ENCODE peak calls at places on chromosomes 2 and 18, in nine cellular contexts. G is fibroblast of lung, M is adrenal gland, I is HCT116, W is prostate gland, V is OCI-LY7, R is tibial artery, F is psoas muscle, O is astrocyte of the cerebellum. A is an unnamed sample.

GRCh38 chr18:7817596-7817995 is 250.5 kb downstream of the PTPRM start:
- DNase-seq in V (no peak), I (no peak), R (no peak), M (no peak), W (no peak), G (no peak), O (no peak), F (no peak), A (peak)

GRCh38 chr18:73199151-73199550 is 331.4 kb upstream of the NETO1 start:
- DNase-seq in O (no peak), M (no peak), F (no peak), V (no peak), I (no peak), G (peak), W (no peak), R (no peak), A (peak)

GRCh38 chr2:47174731-47175361 is 19.7 kb upstream of the STPG4 start:
- DNase-seq in V (peak), W (peak), I (peak), M (peak), R (peak), O (peak), G (peak), F (no peak), A (peak)

GRCh38 chr2:64606495-64607363 is 47.0 kb downstream of the SERTAD2 start:
- DNase-seq in R (peak), V (peak), O (no peak), M (peak), F (peak), W (peak), I (no peak), G (peak), A (peak)

GRCh38 chr2:17282245-17282644 is 236.0 kb downstream of the RAD51AP2 start:
- DNase-seq in F (no peak), I (no peak), V (no peak), O (no peak), W (no peak), G (no peak), R (no peak), M (peak), A (no peak)

GRCh38 chr2:136126021-136126420 is 8.1 kb upstream of the CXCR4 start:
- DNase-seq in V (no peak), I (no peak), F (no peak), R (no peak), O (no peak), M (no peak), W (no peak), G (no peak), A (no peak)

GRCh38 chr18:68056936-68057335 is 540.4 kb upstream of the DSEL start:
- DNase-seq in I (no peak), F (no peak), O (no peak), M (no peak), G (no peak), V (no peak), W (no peak), R (no peak), A (peak)

GRCh38 chr2:129318581-129319421 is 660.7 kb upstream of the RAB6C start:
- DNase-seq in F (no peak), I (no peak), R (no peak), M (no peak), G (no peak), O (no peak), V (no peak), W (no peak), A (peak)

GRCh38 chr18:35680139-35680551 is 98.6 kb downstream of the GALNT1 start:
- DNase-seq in W (no peak), G (no peak), V (no peak), O (no peak), M (no peak), F (no peak), R (no peak), I (no peak), A (peak)

GRCh38 chr2:176443941-176444340 is 174.7 kb downstream of the MTX2 start:
- DNase-seq in O (no peak), M (no peak), I (no peak), V (no peak), G (no peak), R (no peak), W (no peak), F (no peak), A (no peak)

GRCh38 chr18:62759704-62760402 is 44.5 kb downstream of the PHLPP1 start:
- DNase-seq in M (no peak), G (peak), F (no peak), R (no peak), O (no peak), I (no peak), W (no peak), V (no peak), A (peak)

GRCh38 chr18:48819276-48819675 is 131.5 kb downstream of the SMAD7 start:
- DNase-seq in W (no peak), V (no peak), M (peak), I (no peak), R (peak), O (no peak), F (peak), G (no peak), A (no peak)

GRCh38 chr18:59779979-59780378 is 82.8 kb upstream of the CCBE1 start:
- DNase-seq in F (no peak), M (peak), I (no peak), G (peak), V (no peak), W (no peak), R (no peak), O (peak), A (peak)

GRCh38 chr2:237585590-237586221 is 4.8 kb downstream of the RAB17 start:
- DNase-seq in V (no peak), O (no peak), W (no peak), I (no peak), F (no peak), M (no peak), G (no peak), R (no peak), A (no peak)

GRCh38 chr18:79753391-79753851 is 44.3 kb upstream of the KCNG2 start:
- DNase-seq in R (peak), O (no peak), G (no peak), M (peak), I (no peak), V (no peak), F (no peak), W (no peak), A (no peak)

GRCh38 chr2:237972211-237972610 is 5.4 kb downstream of the UBE2F start:
- DNase-seq in V (no peak), M (no peak), R (no peak), I (no peak), G (no peak), O (no peak), F (no peak), W (no peak), A (no peak)

GRCh38 chr2:136238214-136238551 is 120.2 kb upstream of the CXCR4 start:
- DNase-seq in F (no peak), G (no peak), I (no peak), M (no peak), W (no peak), V (no peak), R (no peak), O (no peak), A (peak)

DNA sequence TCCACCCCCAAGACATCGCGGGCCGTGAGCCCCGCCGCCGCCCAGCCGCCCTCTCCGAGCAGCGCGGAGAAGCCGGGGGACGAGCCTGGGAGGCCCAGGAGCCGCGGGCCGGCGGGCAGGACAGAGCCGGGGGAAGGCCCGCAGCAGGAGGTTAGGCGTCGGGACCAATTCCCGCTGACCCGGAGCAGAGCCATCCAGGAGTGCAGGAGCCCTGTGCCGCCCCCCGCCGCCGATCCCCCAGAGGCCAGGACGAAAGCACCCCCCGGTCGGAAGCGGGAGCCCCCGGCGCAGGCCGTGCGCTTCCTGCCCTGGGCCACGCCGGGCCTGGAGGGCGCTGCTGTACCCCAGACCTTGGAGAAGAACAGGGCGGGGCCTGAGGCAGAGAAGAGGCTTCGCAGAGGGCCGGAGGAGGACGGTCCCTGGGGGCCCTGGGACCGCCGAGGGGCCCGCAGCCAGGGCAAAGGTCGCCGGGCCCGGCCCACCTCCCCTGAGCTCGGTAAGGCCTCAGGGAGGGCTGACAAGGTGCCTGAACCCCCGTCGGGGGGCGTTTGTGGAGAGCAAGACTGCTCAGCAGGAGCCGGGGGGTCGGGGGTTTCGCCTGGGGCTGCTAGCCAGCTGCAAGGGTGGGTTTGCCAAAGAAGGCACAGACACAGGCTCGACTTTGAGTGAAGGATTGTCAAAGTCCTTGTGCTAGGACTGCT is 14.3 kb downstream of the SPEG start:
- DNase-seq in V (no peak), O (no peak), W (no peak), R (peak), I (no peak), M (no peak), G (no peak), F (peak), A (no peak)
- H3K4me3 ChIP-seq in V (no peak), O (no peak), W (no peak), R (peak), I (no peak), M (no peak), G (no peak), F (no peak), A (no peak)

GRCh38 chr2:169395821-169396374 is 33.6 kb upstream of the LRP2 start:
- DNase-seq in I (no peak), M (no peak), F (no peak), W (no peak), O (no peak), R (no peak), V (no peak), G (no peak), A (no peak)

GRCh38 chr2:169393068-169393590 is 30.8 kb upstream of the LRP2 start:
- DNase-seq in R (no peak), I (no peak), W (no peak), O (no peak), G (no peak), F (no peak), M (no peak), V (no peak), A (no peak)

DNA sequence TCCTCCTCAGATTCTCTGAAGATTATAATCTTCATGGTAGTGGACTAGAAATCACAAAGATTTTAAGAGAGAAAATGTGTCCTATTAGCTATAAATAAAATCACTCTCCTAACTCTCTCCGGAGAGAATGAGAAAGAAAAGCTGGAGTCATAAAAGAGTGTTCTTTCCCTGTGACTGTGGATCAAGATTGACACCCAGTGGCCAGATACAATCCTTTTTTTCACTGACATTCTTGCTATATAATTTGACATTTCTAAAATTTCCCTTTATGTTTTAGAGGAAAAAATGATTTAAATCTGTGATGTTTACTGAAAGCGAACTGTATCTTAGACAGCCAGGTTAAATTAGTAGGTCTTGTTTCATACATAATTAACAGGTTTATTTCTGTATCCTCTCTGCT is 35.4 kb upstream of the LRP2 start:
- DNase-seq in I (peak), G (peak), R (no peak), F (no peak), W (no peak), M (no peak), V (no peak), O (peak), A (peak)
- TF ChIP-seq CTCF in I (peak), G (peak), R (no peak), F (no peak), W (no peak), M (no peak), V (peak), O (peak), A (no peak)

DNA sequence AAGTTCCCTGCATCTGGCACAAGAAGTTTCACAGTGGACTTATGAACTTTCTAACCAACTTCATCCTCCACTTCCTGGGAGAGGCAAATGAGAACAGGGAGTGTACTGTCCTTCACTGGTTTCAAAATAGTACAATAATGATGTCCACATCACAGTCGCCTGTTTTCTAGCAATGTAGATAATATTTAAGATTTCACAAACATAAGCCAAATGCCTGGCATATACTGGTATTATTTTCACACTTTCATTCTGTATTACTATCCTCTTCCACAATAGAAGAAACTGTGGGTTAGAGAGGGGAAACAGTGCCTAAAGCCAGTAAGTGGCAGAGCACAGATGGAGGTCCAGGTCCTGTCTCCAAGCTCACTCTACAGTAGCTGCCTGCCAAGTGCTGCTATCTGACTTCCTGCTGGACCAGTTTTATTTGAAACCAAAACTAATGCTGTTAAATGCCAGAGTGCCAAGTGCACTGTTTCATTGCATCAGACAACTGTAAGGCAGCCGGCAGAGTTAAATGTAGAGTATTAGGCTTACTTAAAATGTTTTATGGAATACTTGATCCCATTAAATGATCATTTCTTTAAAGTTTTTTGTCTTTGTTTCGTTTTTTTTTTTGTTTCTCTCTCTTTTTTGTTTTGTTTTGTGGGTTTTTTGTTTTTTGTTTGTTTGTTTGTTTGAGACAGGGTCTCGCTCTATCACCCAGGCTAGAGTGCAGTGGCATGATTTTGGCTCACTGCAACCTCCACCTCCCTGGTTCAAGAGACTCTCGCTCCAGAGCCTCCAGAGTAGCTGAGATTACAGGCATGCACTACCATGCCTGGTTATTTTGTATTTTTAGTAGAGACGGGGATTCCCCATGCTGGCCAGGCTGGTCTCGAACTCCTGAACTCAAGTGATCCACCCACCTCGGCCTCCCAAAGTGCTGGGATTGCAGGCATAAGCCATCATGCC is 15.1 kb downstream of the COBLL1 start:
- DNase-seq in G (no peak), I (no peak), O (peak), V (no peak), F (no peak), R (peak), W (peak), M (peak), A (peak)
- H3K4me3 ChIP-seq in G (no peak), I (no peak), O (no peak), V (no peak), F (no peak), R (peak), W (no peak), M (no peak), A (no peak)

DNA sequence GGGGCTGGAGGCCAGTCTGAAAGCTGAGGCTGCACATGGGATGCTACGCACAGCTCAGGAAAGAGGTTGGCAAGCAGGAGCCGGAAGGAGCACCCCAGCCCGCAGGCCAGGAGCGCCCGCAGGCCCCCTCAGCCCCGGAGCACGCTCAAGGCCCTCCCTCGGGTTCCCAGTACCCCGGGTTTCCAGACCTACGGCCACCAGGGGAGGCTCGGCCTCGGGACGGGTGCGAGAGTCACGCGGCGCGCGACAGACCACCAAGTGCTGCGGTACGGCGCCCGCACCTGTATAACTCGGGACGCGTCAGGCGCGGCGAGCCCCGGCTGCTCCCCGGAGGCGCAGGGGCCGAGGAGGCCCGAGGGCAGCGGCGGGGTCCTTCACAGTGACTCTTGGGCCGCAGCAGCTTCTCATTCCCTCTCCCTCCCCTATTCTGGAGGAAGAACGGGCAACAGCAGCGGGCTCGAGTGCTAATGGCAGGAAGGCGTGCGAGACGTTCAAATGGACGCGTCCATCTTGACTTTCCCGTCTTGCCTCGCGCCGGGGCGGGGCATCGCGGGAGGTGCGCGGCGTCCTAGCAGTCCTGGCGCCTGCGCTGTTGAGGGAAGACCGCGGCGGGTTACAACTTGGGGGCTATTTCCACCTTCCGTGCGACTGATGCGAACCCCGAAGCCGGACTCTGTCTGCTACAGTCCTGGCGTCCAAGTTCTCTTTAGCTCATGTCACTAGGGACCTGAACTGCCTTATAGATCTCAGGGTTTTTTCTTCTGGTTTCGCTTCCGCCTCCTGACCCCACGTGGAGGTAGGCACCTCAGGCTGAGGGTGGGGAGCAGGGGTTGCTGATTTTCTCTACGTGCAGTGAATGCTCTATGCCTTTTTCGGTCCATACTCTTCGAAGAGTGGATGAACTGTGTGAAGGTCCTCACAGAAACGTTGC is at the start of gene ANAPC1:
- DNase-seq in M (peak), W (peak), G (peak), I (peak), F (peak), O (peak), R (peak), V (peak), A (peak)
- TF ChIP-seq CTCF in M (no peak), W (no peak), G (no peak), I (no peak), F (no peak), O (no peak), R (no peak), V (no peak), A (no peak)

GRCh38 chr2:101512993-101513392 is 38.1 kb upstream of the RFX8 start:
- DNase-seq in W (no peak), V (no peak), O (no peak), G (no peak), R (no peak), I (no peak), M (no peak), F (no peak), A (no peak)

GRCh38 chr2:101517753-101518152 is 42.8 kb upstream of the RFX8 start:
- DNase-seq in M (no peak), W (no peak), R (no peak), V (no peak), O (no peak), I (no peak), F (no peak), G (peak), A (peak)

GRCh38 chr2:101516349-101516748 is 41.4 kb upstream of the RFX8 start:
- DNase-seq in W (no peak), M (no peak), R (no peak), I (no peak), F (no peak), G (no peak), V (no peak), O (no peak), A (no peak)

GRCh38 chr2:101516833-101517690 is 42.1 kb upstream of the RFX8 start:
- DNase-seq in V (no peak), G (peak), M (no peak), R (no peak), O (peak), W (no peak), F (no peak), I (peak), A (peak)

DNA sequence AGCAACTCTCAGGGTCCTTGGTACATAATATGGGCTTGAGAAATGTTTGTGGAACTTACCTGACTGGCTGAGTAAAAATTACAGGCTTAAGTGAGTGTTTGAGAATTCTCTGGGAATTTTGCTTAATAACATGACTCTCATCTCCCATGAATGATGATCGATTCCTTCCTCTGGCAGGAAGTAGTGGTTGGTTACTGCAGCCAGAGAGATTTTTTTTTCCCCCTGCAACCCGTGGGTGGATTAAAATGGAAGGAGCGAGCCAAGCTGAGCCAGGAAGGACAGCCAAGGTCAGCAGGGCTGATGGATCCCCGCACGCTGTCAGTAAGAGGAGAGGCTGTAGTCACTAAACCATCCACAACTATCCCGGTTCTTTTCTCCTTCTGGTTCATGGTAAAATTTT is 40.6 kb upstream of the RFX8 start:
- DNase-seq in M (peak), R (no peak), V (no peak), O (no peak), W (no peak), F (no peak), I (no peak), G (peak), A (peak)
- H3K4me3 ChIP-seq in M (no peak), R (no peak), V (no peak), O (no peak), W (no peak), F (no peak), I (no peak), G (no peak), A (no peak)

DNA sequence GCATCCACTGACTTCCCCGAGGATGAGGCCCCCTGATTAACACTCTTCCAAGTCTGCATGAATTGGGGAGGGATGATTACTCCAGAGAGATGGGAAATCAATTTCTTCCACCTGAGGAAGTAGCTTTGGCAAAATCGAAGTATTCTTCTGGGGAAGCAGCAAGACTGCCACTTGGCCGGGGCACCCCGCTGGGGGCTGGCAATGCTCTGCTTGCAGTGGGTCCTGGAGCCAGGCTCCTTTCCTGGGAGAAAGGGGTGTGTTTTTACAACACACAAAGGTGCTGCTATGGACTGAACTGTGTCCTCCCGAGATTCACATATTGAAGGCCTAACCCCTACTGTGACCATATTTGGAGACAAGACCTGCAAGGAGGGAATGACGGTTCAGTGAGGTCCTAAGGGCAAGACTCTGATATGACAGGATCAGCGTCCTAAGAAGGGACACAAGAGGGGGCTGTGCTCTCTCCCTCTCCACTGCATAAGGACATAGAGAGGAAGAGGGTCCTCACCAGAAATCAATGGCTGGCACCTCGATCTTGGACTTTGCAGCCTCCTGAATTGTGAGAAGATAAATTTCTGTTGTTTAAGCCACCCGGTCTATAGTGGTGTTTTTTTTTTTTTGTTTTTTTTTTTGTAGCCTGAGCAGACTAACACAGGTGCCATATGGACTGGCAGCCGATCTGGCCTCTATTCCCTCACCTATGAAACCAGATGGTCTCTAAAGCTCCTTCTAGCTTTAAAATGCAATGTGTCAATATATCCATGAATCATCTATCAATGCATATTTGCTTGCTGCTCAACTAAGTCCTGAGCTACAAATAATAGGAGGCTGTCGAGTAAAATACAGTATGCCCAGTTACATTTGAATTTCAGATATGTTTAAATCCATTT is 3.6 kb upstream of the SMARCAL1 start:
- DNase-seq in M (no peak), I (no peak), F (no peak), R (no peak), G (no peak), O (no peak), V (peak), W (no peak), A (no peak)
- TF ChIP-seq CTCF in M (no peak), I (no peak), F (no peak), R (no peak), G (no peak), O (no peak), V (peak), W (no peak), A (no peak)